ENCODE peak calls at places on chromosomes 16 and 17, in seven cellular contexts. Y, A, N, H, M, S and L are unnamed samples.

GRCh38 chr17:37079065-37079708 is 130.4 kb downstream of the AATF start:
- DNase-seq in N (no peak), Y (no peak), A (no peak), M (no peak), S (no peak), H (no peak), L (no peak)

GRCh38 chr17:79888811-79889634 is 49.8 kb upstream of the CBX4 start:
- DNase-seq in H (no peak), A (no peak), N (no peak), M (no peak), Y (no peak), S (no peak), L (no peak)

GRCh38 chr17:65557349-65558310 is 3.8 kb downstream of the AXIN2 start:
- DNase-seq in Y (peak), S (no peak), A (peak), M (peak), N (no peak), H (peak), L (no peak)

GRCh38 chr16:60642956-60643355 is 1393.3 kb downstream of the CDH8 start:
- DNase-seq in A (no peak), M (no peak), N (no peak), Y (peak), S (no peak), H (no peak), L (no peak)

GRCh38 chr16:87541882-87542234 is 49.0 kb upstream of the ZCCHC14 start:
- DNase-seq in S (no peak), H (peak), N (no peak), M (no peak), Y (no peak), A (no peak), L (no peak)

GRCh38 chr16:22370038-22370541 is 4.3 kb downstream of the CDR2 start:
- DNase-seq in A (peak), N (no peak), S (no peak), Y (peak), H (peak), M (no peak), L (no peak)

GRCh38 chr17:50957600-50958575 is 91.7 kb upstream of the TOB1 start:
- DNase-seq in M (no peak), Y (no peak), H (no peak), S (no peak), N (no peak), A (no peak), L (no peak)

GRCh38 chr16:81241706-81242105 is 3.2 kb downstream of the BCO1 start:
- DNase-seq in M (no peak), A (no peak), H (no peak), N (no peak), S (no peak), Y (no peak), L (no peak)

GRCh38 chr16:90031931-90032663 is 12.8 kb upstream of the DBNDD1 start:
- DNase-seq in S (no peak), A (peak), Y (peak), N (no peak), M (no peak), H (peak), L (no peak)

GRCh38 chr16:61814716-61815347 is 221.4 kb downstream of the CDH8 start:
- DNase-seq in S (no peak), N (no peak), A (no peak), H (no peak), M (no peak), Y (no peak), L (no peak)

GRCh38 chr17:65749479-65749878 is 188.0 kb upstream of the AXIN2 start:
- DNase-seq in N (no peak), A (peak), H (peak), S (no peak), Y (peak), M (no peak), L (no peak)

GRCh38 chr16:67544329-67544841 is 15.8 kb downstream of the RIPOR1 start:
- DNase-seq in N (no peak), H (no peak), M (no peak), S (no peak), A (no peak), Y (no peak), L (no peak)

GRCh38 chr16:23072769-23073549 is 76.3 kb downstream of the USP31 start:
- DNase-seq in Y (peak), N (no peak), M (no peak), A (peak), H (peak), S (no peak), L (no peak)

GRCh38 chr16:88640039-88640495 is 1.7 kb downstream of the IL17C start:
- DNase-seq in A (no peak), S (no peak), Y (no peak), N (no peak), M (no peak), H (no peak), L (no peak)

GRCh38 chr16:27816561-27816960 is 247.0 kb downstream of the GSG1L start:
- DNase-seq in H (no peak), S (no peak), M (no peak), Y (no peak), N (no peak), A (no peak), L (no peak)

GRCh38 chr17:29292071-29292991 is 1.6 kb downstream of the NUFIP2 start:
- DNase-seq in S (peak), N (peak), A (peak), M (peak), Y (no peak), H (peak), L (peak)

GRCh38 chr17:16379654-16380053 is 1.2 kb upstream of the UBB start:
- DNase-seq in A (no peak), Y (no peak), M (no peak), S (peak), N (no peak), H (no peak), L (no peak)
- H3K27ac ChIP-seq in A (no peak), Y (no peak), M (no peak), S (peak), N (no peak), H (no peak), L (peak)

DNA sequence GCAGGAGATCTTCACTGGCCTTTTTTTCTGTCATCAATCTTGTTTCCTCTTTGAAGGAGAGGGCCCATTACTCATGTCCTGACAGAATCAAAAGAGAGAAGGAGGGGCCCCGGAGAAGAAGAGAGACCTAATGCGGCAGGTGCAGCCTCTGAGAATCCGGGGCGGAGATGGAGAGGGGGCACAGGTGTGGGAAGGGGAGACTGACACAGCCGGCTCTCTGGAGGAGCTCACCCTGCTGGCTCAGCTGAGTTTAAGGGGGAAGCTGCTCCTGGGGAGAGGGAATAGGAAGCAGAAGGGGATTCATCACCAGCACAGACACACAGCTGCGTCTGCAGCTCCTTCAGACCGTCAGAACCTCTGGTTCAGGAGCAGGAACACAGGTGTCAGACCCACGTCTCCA is 116.4 kb downstream of the SOX9 start:
- DNase-seq in S (no peak), H (no peak), M (no peak), A (no peak), Y (no peak), N (no peak), L (no peak)
- H3K27ac ChIP-seq in S (no peak), H (no peak), M (no peak), A (no peak), Y (no peak), N (no peak), L (no peak)

GRCh38 chr17:35163886-35164285 is 16.3 kb downstream of the UNC45B start:
- DNase-seq in N (no peak), Y (no peak), M (no peak), A (no peak), S (peak), H (no peak), L (no peak)

GRCh38 chr17:35160354-35161201 is 13.0 kb downstream of the UNC45B start:
- DNase-seq in S (no peak), H (no peak), Y (no peak), M (no peak), N (no peak), A (no peak), L (no peak)

GRCh38 chr17:35161281-35161761 is 13.7 kb downstream of the UNC45B start:
- DNase-seq in H (peak), S (no peak), M (no peak), A (no peak), Y (no peak), N (no peak), L (no peak)

GRCh38 chr17:35164716-35165115 is 17.1 kb downstream of the UNC45B start:
- DNase-seq in S (no peak), N (no peak), H (no peak), A (no peak), M (no peak), Y (no peak), L (no peak)

DNA sequence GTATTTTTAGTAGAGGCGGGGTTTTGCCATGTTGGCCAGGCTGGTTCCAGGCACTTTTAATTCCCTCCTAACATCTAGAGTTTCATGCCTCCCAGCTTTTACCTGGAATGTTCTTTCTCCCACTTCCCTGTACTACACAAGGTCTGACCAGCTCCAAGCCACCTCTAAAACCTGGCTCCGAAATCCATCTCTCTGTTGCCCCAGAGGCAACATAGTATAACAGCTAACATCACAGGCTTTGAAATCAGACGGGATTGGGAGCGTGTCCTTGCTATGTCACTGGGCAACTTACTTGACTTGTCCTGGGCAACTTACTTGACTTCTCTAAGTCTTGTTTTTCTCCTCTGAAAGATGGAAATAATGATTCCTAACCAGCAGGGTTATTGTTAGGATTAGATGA is 15.1 kb downstream of the UNC45B start:
- DNase-seq in N (no peak), S (no peak), A (no peak), M (no peak), H (no peak), Y (no peak), L (no peak)
- H3K27ac ChIP-seq in N (no peak), S (no peak), A (no peak), M (no peak), H (no peak), Y (no peak), L (no peak)

DNA sequence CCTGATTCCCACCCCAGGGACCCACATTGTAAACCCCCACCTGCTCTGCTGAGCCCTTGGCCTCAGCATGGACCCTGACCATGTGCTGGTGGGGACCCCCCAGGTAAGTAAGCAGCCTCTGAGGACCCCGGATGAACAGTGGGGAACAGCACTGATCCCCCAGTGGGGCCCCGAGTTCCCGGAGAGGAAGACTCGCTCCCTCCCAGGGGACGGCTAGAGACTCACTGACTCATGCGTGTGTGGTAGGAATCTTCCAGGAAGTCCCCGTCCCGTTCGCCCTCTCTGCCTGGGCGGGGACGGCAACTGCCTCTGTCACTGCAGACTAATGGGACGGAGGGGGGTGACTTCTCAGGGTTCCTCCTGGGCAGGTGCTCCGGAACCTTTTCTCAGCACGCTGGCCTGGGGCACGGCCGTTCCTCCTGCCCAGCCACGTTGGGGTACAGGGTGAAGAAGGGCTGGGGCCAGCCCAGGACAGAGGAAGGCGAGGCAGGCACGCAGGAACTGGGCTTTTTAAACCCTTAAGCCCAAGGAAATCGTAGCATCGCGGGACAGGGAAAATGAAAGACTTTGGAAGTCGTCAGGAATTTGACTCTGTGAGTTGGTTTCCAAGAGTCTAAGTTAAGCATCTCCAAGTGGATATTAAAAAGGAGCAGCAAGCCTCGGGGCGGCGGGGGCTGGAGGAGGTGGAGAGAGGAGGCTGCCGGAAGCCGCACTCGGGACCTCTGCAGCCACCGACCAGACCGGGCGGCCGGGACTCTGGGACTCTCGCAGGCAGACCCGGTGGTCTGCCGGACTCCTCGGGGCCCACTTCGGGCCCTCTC is 178.7 kb downstream of the SEC14L1 start:
- DNase-seq in Y (peak), A (peak), M (peak), S (peak), H (peak), N (peak), L (peak)
- H3K27ac ChIP-seq in Y (peak), A (peak), M (peak), S (peak), H (no peak), N (peak), L (peak)